ENCODE peak calls at places on chromosomes 6 and 20, in five cellular contexts. I is astrocyte, V is pancreas, T is fibroblast of mammary gland, H is H9. J is an unnamed sample.

GRCh38 chr20:15162061-15162740 is 824.8 kb upstream of the FLRT3 start:
- DNase-seq in I (no peak), V (no peak), T (no peak), H (no peak), J (no peak)

GRCh38 chr6:154500769-154501171 is 9.7 kb downstream of the CNKSR3 start:
- DNase-seq in I (no peak), V (no peak), T (no peak), H (no peak), J (no peak)

GRCh38 chr6:138310294-138310693 is 67.4 kb upstream of the SMIM28 start:
- DNase-seq in I (no peak), V (no peak), T (peak; percentile 11), H (no peak), J (no peak)

GRCh38 chr6:155313602-155314091 is 637 bp downstream of the TFB1M start:
- DNase-seq in I (no peak), V (no peak), T (peak; percentile 35), H (no peak), J (no peak)

GRCh38 chr6:17850281-17850680 is 137.2 kb downstream of the KIF13A start:
- DNase-seq in I (no peak), V (no peak), T (no peak), H (no peak), J (no peak)

GRCh38 chr6:127102299-127102698 is 16.2 kb upstream of the RSPO3 start:
- DNase-seq in I (peak; percentile 85), V (no peak), T (peak; percentile 98), H (no peak), J (peak; percentile 79)

GRCh38 chr6:165864925-165865324 is 201.9 kb upstream of the PDE10A start:
- DNase-seq in I (no peak), V (no peak), T (no peak), H (no peak), J (no peak)

GRCh38 chr6:15665237-15665636 is 2.4 kb upstream of the DTNBP1 start:
- DNase-seq in I (no peak), V (no peak), T (no peak), H (no peak), J (no peak)

GRCh38 chr20:34511891-34512265 is 4.3 kb upstream of the DYNLRB1 start:
- DNase-seq in I (no peak), V (no peak), T (no peak), H (no peak), J (no peak)

GRCh38 chr20:17709361-17710293 is 9.9 kb downstream of the BANF2 start:
- DNase-seq in I (no peak), V (no peak), T (no peak), H (no peak), J (no peak)

GRCh38 chr6:139539852-139540251 is 165.4 kb upstream of the CITED2 start:
- DNase-seq in I (peak; percentile 97), V (no peak), T (peak; percentile 98), H (peak; percentile 49), J (peak; percentile 95)

GRCh38 chr6:16239090-16239797 is 857 bp downstream of the GMPR start:
- DNase-seq in I (no peak), V (peak; percentile 84), T (no peak), H (no peak), J (no peak)

GRCh38 chr6:2714359-2714895 is 36.3 kb downstream of the MYLK4 start:
- DNase-seq in I (peak; percentile 96), V (no peak), T (peak; percentile 97), H (no peak), J (peak; percentile 82)

GRCh38 chr6:169667716-169668115 is 34.1 kb downstream of the WDR27 start:
- DNase-seq in I (no peak), V (no peak), T (no peak), H (no peak), J (no peak)

GRCh38 chr6:37242429-37243052 is 15.0 kb upstream of the TBC1D22B start:
- DNase-seq in I (peak; percentile 100), V (no peak), T (peak; percentile 98), H (no peak), J (peak; percentile 98)

GRCh38 chr6:14282326-14282725 is 164.8 kb downstream of the CD83 start:
- DNase-seq in I (no peak), V (no peak), T (no peak), H (no peak), J (no peak)

GRCh38 chr6:168320661-168321060 is 1.1 kb upstream of the DACT2 start:
- DNase-seq in I (no peak), V (no peak), T (no peak), H (no peak), J (no peak)

GRCh38 chr20:3275064-3275935 is 36.3 kb upstream of the SLC4A11 start:
- DNase-seq in I (no peak), V (no peak), T (no peak), H (no peak), J (no peak)

GRCh38 chr20:3273371-3273770 is 34.4 kb upstream of the SLC4A11 start:
- DNase-seq in I (no peak), V (no peak), T (no peak), H (no peak), J (no peak)

GRCh38 chr20:3275966-3276365 is 37.0 kb upstream of the SLC4A11 start:
- DNase-seq in I (no peak), V (no peak), T (peak; percentile 28), H (no peak), J (no peak)

GRCh38 chr20:3277686-3278465 is 38.9 kb upstream of the SLC4A11 start:
- DNase-seq in I (no peak), V (no peak), T (no peak), H (no peak), J (no peak)

DNA sequence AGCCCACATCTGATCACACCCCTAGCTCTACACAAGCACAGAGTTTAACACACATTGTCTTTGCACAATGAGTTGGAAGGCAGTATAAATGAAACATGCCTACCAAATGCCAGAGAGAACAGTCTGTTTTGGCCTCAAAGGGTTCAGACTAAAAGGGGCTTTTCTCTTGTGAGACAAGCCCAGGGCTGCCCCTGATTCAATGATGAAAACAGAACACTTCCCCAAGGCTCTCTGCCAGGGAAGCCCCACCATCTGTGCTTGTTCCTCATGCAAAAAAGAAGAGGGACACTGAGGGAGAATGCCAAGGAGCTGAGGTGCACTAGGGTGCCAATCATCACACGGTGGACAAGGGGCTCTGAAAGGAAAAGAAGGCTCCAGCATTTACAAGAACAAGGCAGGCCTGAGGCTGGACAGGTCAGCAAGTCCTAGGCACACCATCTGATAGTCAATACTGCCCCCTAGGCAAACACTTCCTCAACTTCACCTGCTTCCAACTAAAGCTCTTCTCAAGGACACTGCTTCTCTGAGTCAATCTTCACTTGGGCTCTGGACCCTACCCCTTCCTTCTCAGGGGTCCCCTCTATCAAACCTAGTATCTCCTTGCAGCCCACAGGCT is 37.5 kb upstream of the SLC4A11 start:
- DNase-seq in I (no peak), V (no peak), T (peak; percentile 39), H (peak; percentile 56), J (peak; percentile 3)
- TF ChIP-seq CTCF in I (peak; percentile 10), V (no peak), T (peak; percentile 31), H (peak; percentile 71), J (peak; percentile 59)

GRCh38 chr20:60137657-60138245 is 179.5 kb downstream of the CDH26 start:
- DNase-seq in I (no peak), V (no peak), T (peak; percentile 25), H (no peak), J (no peak)
- TF ChIP-seq CTCF in I (peak; percentile 32), V (no peak), T (peak; percentile 54), H (peak; percentile 73), J (peak; percentile 77)

DNA sequence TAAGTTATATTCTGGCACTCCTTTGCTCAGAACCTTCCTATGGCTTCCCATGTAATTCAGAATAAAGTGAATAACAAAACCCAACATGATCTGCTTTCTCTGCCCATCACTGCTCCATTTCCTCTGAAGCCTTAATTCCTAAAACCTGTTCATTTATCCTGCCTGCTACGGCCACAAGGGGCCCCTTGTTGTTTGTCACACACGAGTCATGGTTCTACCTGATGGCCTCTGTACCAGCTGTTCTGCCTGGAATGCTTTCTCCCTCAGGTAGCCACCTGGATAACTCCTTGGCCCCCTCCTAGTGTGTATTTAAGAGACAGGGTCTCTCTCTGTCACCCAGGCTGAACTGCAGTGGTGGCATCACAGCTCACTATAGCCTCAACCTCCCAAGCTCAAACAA is 26.8 kb downstream of the ERGIC3 start:
- DNase-seq in I (no peak), V (peak; percentile 35), T (no peak), H (peak; percentile 69), J (no peak)
- TF ChIP-seq CTCF in I (no peak), V (no peak), T (peak; percentile 25), H (peak; percentile 64), J (peak; percentile 40)

GRCh38 chr20:37989601-37990001 is 43.7 kb downstream of the TTI1 start:
- DNase-seq in I (no peak), V (no peak), T (peak; percentile 25), H (no peak), J (no peak)
- TF ChIP-seq CTCF in I (no peak), V (no peak), T (no peak), H (no peak), J (no peak)